ENCODE peak calls at places on chromosomes 12 and 14, in six cellular contexts. S, D, K, V, X and F are unnamed samples.

GRCh38 chr14:21192447-21192822 is 36.6 kb upstream of the OR5AU1 start:
- DNase-seq in K (no peak), S (no peak), D (no peak), V (no peak), X (no peak), F (peak)

GRCh38 chr12:42590324-42590934 is 883 bp upstream of the PRICKLE1 start:
- DNase-seq in D (no peak), S (peak), V (peak), K (no peak), X (no peak), F (peak)

GRCh38 chr12:76480800-76481199 is 78.8 kb downstream of the OSBPL8 start:
- DNase-seq in K (no peak), X (no peak), D (no peak), S (no peak), V (no peak), F (no peak)

GRCh38 chr12:57724936-57725740 is 13.4 kb downstream of the AGAP2 start:
- DNase-seq in V (peak), D (no peak), S (peak), X (no peak), K (no peak), F (no peak)

GRCh38 chr12:3743803-3744202 is 9.1 kb downstream of the CRACR2A start:
- DNase-seq in K (no peak), S (peak), D (no peak), V (no peak), X (no peak), F (no peak)

GRCh38 chr14:34692348-34692747 is 22.0 kb downstream of the CFL2 start:
- DNase-seq in S (no peak), D (no peak), X (no peak), V (no peak), K (no peak), F (no peak)

GRCh38 chr12:6607751-6608591 is 792 bp upstream of the CHD4 start:
- DNase-seq in X (peak), S (peak), V (peak), D (peak), K (no peak), F (peak)

GRCh38 chr12:42735869-42736361 is 146.4 kb upstream of the PRICKLE1 start:
- DNase-seq in V (no peak), K (no peak), S (no peak), X (no peak), D (no peak), F (no peak)

GRCh38 chr14:67497216-67497615 is 8.7 kb upstream of the TMEM229B start:
- DNase-seq in D (no peak), V (no peak), K (no peak), S (no peak), X (no peak), F (no peak)

GRCh38 chr12:20248646-20249045 is 119.7 kb upstream of the PDE3A start:
- DNase-seq in K (no peak), S (no peak), V (no peak), X (no peak), D (no peak), F (peak)

GRCh38 chr12:124532331-124532750 is 35.1 kb downstream of the NCOR2 start:
- DNase-seq in V (no peak), K (no peak), D (no peak), X (no peak), S (no peak), F (no peak)